ENCODE peak calls at places on chromosomes 4 and X, in four cellular contexts. Q is tibial artery, L is A549, O is spleen. J is an unnamed sample. For H3K4me1, the result is how much of the 10 kb centered on the place peaks cover.

GRCh38 chr4:140305053-140305452 is 68.4 kb upstream of the SCOC start:
- DNase-seq in O (no peak), Q (no peak), L (peak), J (no peak)

GRCh38 chrX:10574663-10575062 is 45.7 kb downstream of the MID1 start:
- DNase-seq in O (no peak), Q (no peak), L (no peak), J (no peak)

GRCh38 chr4:171721937-171722336 is 91.3 kb upstream of the GALNTL6 start:
- DNase-seq in Q (no peak), L (no peak), O (no peak), J (no peak)

GRCh38 chrX:2767631-2768455 is 16.0 kb downstream of the XG start:
- DNase-seq in O (no peak), Q (peak), L (peak), J (no peak)

GRCh38 chrX:106898462-106898861 is 4.7 kb downstream of the RIPPLY1 start:
- DNase-seq in L (peak), Q (no peak), O (no peak), J (no peak)

GRCh38 chr4:122152699-122153328 is 683 bp downstream of the BLTP1 start:
- DNase-seq in O (peak), Q (peak), L (peak), J (peak)

GRCh38 chr4:168886361-168886760 is 123.7 kb downstream of the CBR4 start:
- DNase-seq in O (no peak), Q (no peak), L (peak), J (no peak)

GRCh38 chr4:108337923-108338322 is 169.2 kb upstream of the LEF1 start:
- DNase-seq in O (no peak), L (no peak), Q (no peak), J (no peak)

GRCh38 chrX:135384161-135384836 is 37.4 kb upstream of the SMIM10L2A start:
- DNase-seq in L (no peak), O (no peak), Q (no peak), J (peak)

GRCh38 chr4:51845736-51846135 is 2.8 kb downstream of the DCUN1D4 start:
- DNase-seq in O (no peak), Q (no peak), L (no peak), J (no peak)
- H3K4me1 ChIP-seq in O (under half), Q (under half), L (under half), J (under half)

DNA sequence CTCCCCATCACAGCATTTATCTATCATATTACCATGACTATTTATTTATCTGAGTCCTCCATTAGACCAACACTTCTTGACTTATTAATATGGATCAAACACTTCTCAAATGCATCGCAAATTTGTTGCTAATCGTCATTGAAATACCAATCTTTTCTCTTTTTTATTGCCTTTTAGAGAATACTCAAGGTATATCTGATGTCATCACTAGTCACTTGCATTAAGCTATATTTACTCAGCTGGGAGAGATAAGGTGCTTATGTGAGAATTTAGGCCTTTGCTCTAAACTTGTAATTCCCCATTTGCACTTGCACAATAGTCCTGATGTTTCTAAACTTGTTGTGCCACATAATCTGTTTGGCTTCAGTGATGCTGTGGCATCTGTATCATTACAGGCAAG is 95.0 kb downstream of the RASGEF1B start:
- DNase-seq in Q (no peak), L (no peak), O (no peak), J (no peak)
- H3K4me1 ChIP-seq in Q (under half), L (under half), O (under half), J (under half)

GRCh38 chr4:3201718-3202702 is 46.9 kb upstream of the MSANTD1 start:
- DNase-seq in O (no peak), L (no peak), Q (no peak), J (peak)

GRCh38 chr4:3198906-3199305 is 50.1 kb upstream of the MSANTD1 start:
- DNase-seq in L (no peak), Q (no peak), O (no peak), J (no peak)

GRCh38 chr4:3197366-3198105 is 51.4 kb upstream of the MSANTD1 start:
- DNase-seq in L (no peak), O (no peak), Q (no peak), J (no peak)

GRCh38 chr4:3200423-3201090 is 48.4 kb upstream of the MSANTD1 start:
- DNase-seq in Q (no peak), L (no peak), O (no peak), J (no peak)

GRCh38 chr4:3199661-3200422 is 49.1 kb upstream of the MSANTD1 start:
- DNase-seq in L (no peak), Q (no peak), O (no peak), J (no peak)
- H3K4me1 ChIP-seq in L (under half), Q (under half), O (half or more), J (half or more)

DNA sequence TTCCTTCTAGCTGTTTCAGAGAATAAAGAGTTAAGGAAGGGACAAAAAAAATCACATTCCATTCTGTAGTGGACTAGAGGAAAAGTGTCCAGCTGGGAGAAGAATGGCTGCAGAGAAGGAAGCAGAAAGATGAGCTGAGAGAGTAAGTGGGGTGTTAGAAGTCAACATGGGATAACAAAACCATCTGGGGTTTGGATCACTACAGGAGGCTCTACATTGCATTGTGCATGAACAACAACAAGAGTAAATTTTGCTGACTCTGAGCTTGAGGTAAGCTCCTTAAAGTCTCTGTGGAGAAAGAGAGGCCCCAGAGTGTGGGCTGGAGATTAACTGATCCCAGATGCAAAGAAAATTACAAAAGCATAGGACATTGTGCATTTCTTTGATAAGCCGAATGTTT is 128.8 kb downstream of the UGT8 start:
- DNase-seq in L (no peak), Q (no peak), O (no peak), J (no peak)
- H3K4me1 ChIP-seq in L (under half), Q (under half), O (under half), J (under half)

GRCh38 chr4:153518637-153519384 is 52.7 kb downstream of the TMEM131L start:
- DNase-seq in Q (no peak), O (no peak), L (no peak), J (no peak)

GRCh38 chr4:153518001-153518400 is 51.8 kb downstream of the TMEM131L start:
- DNase-seq in Q (no peak), L (no peak), O (no peak), J (no peak)

GRCh38 chr4:153520227-153520626 is 54.1 kb downstream of the TMEM131L start:
- DNase-seq in L (no peak), Q (no peak), O (no peak), J (no peak)

GRCh38 chr4:153519677-153520076 is 53.5 kb downstream of the TMEM131L start:
- DNase-seq in L (no peak), O (no peak), Q (no peak), J (no peak)

GRCh38 chr4:153517159-153517558 is 51.0 kb downstream of the TMEM131L start:
- DNase-seq in Q (no peak), O (no peak), L (no peak), J (no peak)
- H3K4me1 ChIP-seq in Q (under half), O (half or more), L (under half), J (half or more)

GRCh38 chr4:2925496-2925895 is 37.7 kb downstream of the NOP14 start:
- DNase-seq in L (no peak), O (peak), Q (peak), J (peak)
- H3K4me1 ChIP-seq in L (under half), O (under half), Q (under half), J (under half)

GRCh38 chr4:5866841-5867782 is 25.8 kb downstream of the CRMP1 start:
- DNase-seq in Q (no peak), O (no peak), L (no peak), J (no peak)

GRCh38 chr4:5865896-5866599 is 26.8 kb downstream of the CRMP1 start:
- DNase-seq in Q (no peak), L (no peak), O (no peak), J (no peak)

GRCh38 chr4:5858020-5858769 is 34.7 kb downstream of the CRMP1 start:
- DNase-seq in L (no peak), Q (no peak), O (no peak), J (no peak)

DNA sequence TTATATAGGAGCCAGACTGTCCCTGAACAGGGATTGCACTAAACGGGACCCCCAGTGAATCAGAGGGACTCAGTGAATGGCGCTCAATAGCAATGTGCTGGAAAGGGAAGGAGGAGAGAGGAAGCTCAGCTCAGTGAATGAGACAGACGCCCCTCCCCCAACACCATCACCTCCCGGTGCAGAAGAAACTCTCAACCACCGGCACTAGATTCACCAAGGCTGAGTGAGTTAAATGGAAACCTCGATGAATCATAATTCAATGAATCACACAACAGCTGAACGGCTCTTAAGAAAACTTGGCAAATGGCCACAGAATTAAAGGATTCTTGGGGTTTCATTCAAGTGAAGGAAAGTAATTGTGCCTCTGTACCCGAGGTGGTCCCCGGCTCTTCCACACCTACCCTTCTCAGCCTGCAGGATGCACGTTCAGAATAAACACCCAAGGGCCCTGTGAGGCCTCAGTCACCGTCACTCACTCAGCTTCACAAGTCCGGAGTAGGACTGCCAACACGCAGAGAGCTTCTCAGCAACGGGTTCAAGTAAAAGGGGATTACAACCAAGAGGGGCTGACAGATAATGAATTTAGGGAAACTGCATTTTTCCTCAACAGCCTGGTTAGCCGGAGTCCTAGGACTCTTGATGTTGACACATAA is 29.3 kb downstream of the CRMP1 start:
- DNase-seq in L (peak), O (no peak), Q (no peak), J (no peak)
- H3K4me1 ChIP-seq in L (under half), O (under half), Q (under half), J (under half)

J was measured in CD8-positive, alpha-beta memory T cell.